ENCODE peak calls at places on chromosomes 4 and X, in four cellular contexts. K is cardiac muscle cell, G is mesothelial cell of epicardium, T is choroid plexus epithelial cell. B is an unnamed sample.

GRCh38 chrX:49712577-49712976 is 16.8 kb upstream of the PAGE1 start:
- DNase-seq in K (no peak), G (no peak), T (no peak), B (no peak)

GRCh38 chr4:83889802-83890201 is 353.9 kb downstream of the GPAT3 start:
- DNase-seq in K (peak; percentile 31), G (no peak), T (peak; percentile 62), B (peak; percentile 40)

GRCh38 chr4:39043058-39043696 is 11.0 kb upstream of the TMEM156 start:
- DNase-seq in K (peak; percentile 43), G (no peak), T (peak; percentile 75), B (peak; percentile 49)

GRCh38 chr4:124181045-124181444 is 531.5 kb downstream of the ANKRD50 start:
- DNase-seq in K (no peak), G (no peak), T (no peak), B (no peak)

GRCh38 chr4:183185018-183185417 is 86.0 kb downstream of the WWC2 start:
- DNase-seq in K (no peak), G (no peak), T (peak; percentile 44), B (no peak)

GRCh38 chr4:102586644-102587021 is 85.5 kb downstream of the NFKB1 start:
- DNase-seq in K (no peak), G (no peak), T (no peak), B (no peak)

GRCh38 chr4:112127736-112128322 is 17.4 kb upstream of the FAM241A start:
- DNase-seq in K (peak; percentile 33), G (no peak), T (peak; percentile 71), B (peak; percentile 55)

GRCh38 chr4:139470295-139470694 is 16.4 kb downstream of the RAB33B start:
- DNase-seq in K (no peak), G (no peak), T (no peak), B (no peak)

GRCh38 chr4:87838207-87838606 is 5.4 kb downstream of the MEPE start:
- DNase-seq in K (no peak), G (no peak), T (peak; percentile 42), B (peak; percentile 31)

GRCh38 chr4:83358410-83358809 is 23.8 kb upstream of the HPSE start:
- DNase-seq in K (peak; percentile 83), G (no peak), T (peak; percentile 89), B (peak; percentile 42)

GRCh38 chr4:107279729-107280128 is 243.6 kb upstream of the DKK2 start:
- DNase-seq in K (peak; percentile 46), G (no peak), T (peak; percentile 61), B (peak; percentile 19)

GRCh38 chrX:138756234-138756633 is 44.7 kb upstream of the FGF13 start:
- DNase-seq in K (peak; percentile 6), G (peak; percentile 42), T (peak; percentile 1), B (peak; percentile 2)

GRCh38 chr4:142271832-142272231 is 574.3 kb downstream of the INPP4B start:
- DNase-seq in K (no peak), G (no peak), T (no peak), B (no peak)

GRCh38 chr4:3267576-3268394 is 18.8 kb downstream of the MSANTD1 start:
- DNase-seq in K (no peak), G (no peak), T (no peak), B (no peak)

GRCh38 chr4:139763205-139763604 is 97.6 kb downstream of the MGST2 start:
- DNase-seq in K (no peak), G (no peak), T (no peak), B (no peak)

GRCh38 chr4:1216869-1217294 is 32.0 kb downstream of the CTBP1 start:
- DNase-seq in K (no peak), G (no peak), T (no peak), B (no peak)

GRCh38 chr4:112552668-112553067 is 36.7 kb upstream of the NEUROG2 start:
- DNase-seq in K (peak; percentile 20), G (no peak), T (peak; percentile 58), B (peak; percentile 37)

GRCh38 chr4:40924096-40924792 is 174.5 kb downstream of the NSUN7 start:
- DNase-seq in K (peak; percentile 64), G (peak; percentile 79), T (peak; percentile 73), B (peak; percentile 57)

GRCh38 chr4:187811586-187811985 is 184.0 kb upstream of the ZFP42 start:
- DNase-seq in K (no peak), G (no peak), T (no peak), B (no peak)

GRCh38 chrX:145213504-145213903 is 33.8 kb upstream of the SPANXN1 start:
- DNase-seq in K (no peak), G (no peak), T (peak; percentile 0), B (peak; percentile 2)

GRCh38 chr4:77819409-77819835 is 254 bp upstream of the CNOT6L start:
- DNase-seq in K (peak; percentile 27), G (peak; percentile 76), T (peak; percentile 17), B (no peak)

GRCh38 chr4:127686656-127687055 is 43.5 kb upstream of the SLC25A31 start:
- DNase-seq in K (peak; percentile 2), G (no peak), T (peak; percentile 47), B (peak; percentile 14)

GRCh38 chrX:85004255-85004654 is 578 bp downstream of the APOOL start:
- DNase-seq in K (peak; percentile 1), G (no peak), T (peak; percentile 15), B (peak; percentile 2)

GRCh38 chrX:69627744-69628143 is 11.8 kb downstream of the EDA start:
- DNase-seq in K (no peak), G (no peak), T (no peak), B (no peak)

GRCh38 chr4:94676910-94677309 is 80.8 kb upstream of the BMPR1B start:
- DNase-seq in K (peak; percentile 29), G (no peak), T (peak; percentile 58), B (peak; percentile 61)

GRCh38 chr4:176883108-176883550 is 90.4 kb upstream of the VEGFC start:
- DNase-seq in K (peak; percentile 32), G (no peak), T (peak; percentile 33), B (peak; percentile 22)

GRCh38 chrX:108122748-108123147 is 31.2 kb downstream of the ATG4A start:
- DNase-seq in K (peak; percentile 20), G (no peak), T (peak; percentile 21), B (no peak)

GRCh38 chr4:13626492-13627184 is 887 bp downstream of the BOD1L1 start:
- DNase-seq in K (no peak), G (no peak), T (peak; percentile 27), B (no peak)

GRCh38 chrX:54087661-54088060 is 43.4 kb upstream of the PHF8 start:
- DNase-seq in K (no peak), G (no peak), T (no peak), B (no peak)

GRCh38 chrX:129039176-129039575 is 484.1 kb downstream of the SMARCA1 start:
- DNase-seq in K (no peak), G (no peak), T (no peak), B (no peak)

GRCh38 chrX:40201486-40201885 is 103.7 kb upstream of the BCOR start:
- DNase-seq in K (no peak), G (no peak), T (no peak), B (no peak)

GRCh38 chr4:38920186-38920585 is 52.6 kb downstream of the FAM114A1 start:
- DNase-seq in K (no peak), G (no peak), T (peak; percentile 30), B (no peak)

GRCh38 chrX:45621356-45622041 is 420.8 kb upstream of the DIPK2B start:
- DNase-seq in K (peak; percentile 38), G (no peak), T (peak; percentile 75), B (peak; percentile 22)

GRCh38 chr4:153198739-153199138 is 5.5 kb upstream of the TRIM2 start:
- DNase-seq in K (no peak), G (no peak), T (no peak), B (no peak)

GRCh38 chr4:182808673-182809416 is 108.3 kb downstream of the DCTD start:
- DNase-seq in K (no peak), G (no peak), T (peak; percentile 14), B (peak; percentile 49)

GRCh38 chr4:106929248-106929647 is 106.9 kb downstream of the DKK2 start:
- DNase-seq in K (no peak), G (no peak), T (no peak), B (no peak)

GRCh38 chr4:126564283-126564854 is 1068.4 kb upstream of the INTU start:
- DNase-seq in K (no peak), G (no peak), T (no peak), B (no peak)

GRCh38 chr4:156786713-156787112 is 184.9 kb downstream of the PDGFC start:
- DNase-seq in K (no peak), G (no peak), T (no peak), B (no peak)

GRCh38 chr4:82216231-82216630 is 157.6 kb downstream of the HNRNPD start:
- DNase-seq in K (no peak), G (no peak), T (no peak), B (no peak)

GRCh38 chr4:82215800-82216199 is 158.0 kb downstream of the HNRNPD start:
- DNase-seq in K (no peak), G (no peak), T (no peak), B (no peak)

GRCh38 chr4:82219346-82219745 is 154.4 kb downstream of the HNRNPD start:
- DNase-seq in K (no peak), G (no peak), T (no peak), B (no peak)

GRCh38 chr4:82213485-82214162 is 160.2 kb downstream of the HNRNPD start:
- DNase-seq in K (no peak), G (no peak), T (no peak), B (no peak)

GRCh38 chr4:82217986-82218715 is 155.6 kb downstream of the HNRNPD start:
- DNase-seq in K (peak; percentile 8), G (no peak), T (peak; percentile 14), B (no peak)
- TF ChIP-seq CTCF in K (peak; percentile 48), G (no peak), T (peak; percentile 55), B (peak; percentile 66)

DNA sequence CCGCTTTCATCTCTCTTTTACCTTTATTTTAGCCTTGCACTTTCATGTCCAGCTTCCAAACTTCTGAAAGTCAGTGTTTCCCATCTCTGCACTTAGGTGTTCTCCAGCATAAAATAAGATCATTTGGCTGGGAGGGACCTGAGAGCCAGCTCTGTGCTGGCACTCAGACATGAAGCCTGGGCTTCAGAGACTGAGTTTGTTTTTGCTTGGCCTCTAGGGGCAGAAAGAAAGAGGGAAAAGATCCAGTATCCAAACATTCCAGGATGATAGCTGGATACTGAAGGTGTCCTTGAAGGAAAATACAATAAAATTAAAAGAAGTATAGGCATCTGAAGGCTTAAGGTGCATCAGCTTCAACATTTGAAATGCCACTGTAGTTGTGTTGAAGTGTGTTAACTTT is 202.4 kb upstream of the ZIC3 start:
- DNase-seq in K (no peak), G (no peak), T (no peak), B (no peak)
- TF ChIP-seq CTCF in K (no peak), G (no peak), T (no peak), B (no peak)

DNA sequence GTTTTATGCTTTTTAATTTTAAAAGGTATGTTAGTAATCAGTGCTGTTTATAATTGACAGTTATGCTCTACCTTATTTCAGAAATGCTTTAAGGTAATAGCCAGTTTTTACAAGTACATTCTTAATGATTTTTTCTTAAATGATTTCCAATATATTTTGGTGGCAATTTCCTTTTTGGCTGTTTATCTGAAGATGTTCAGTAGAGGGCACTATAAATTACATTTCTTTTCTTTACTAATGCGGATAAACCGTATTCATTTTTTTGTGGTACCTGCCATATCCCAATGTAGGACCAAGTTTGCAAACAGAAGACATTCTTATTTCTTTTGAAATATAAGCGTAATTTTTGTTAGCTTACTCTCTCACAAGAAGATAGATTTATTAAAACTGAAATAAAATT is 65.4 kb downstream of the CCKAR start:
- DNase-seq in K (no peak), G (no peak), T (peak; percentile 17), B (no peak)
- TF ChIP-seq CTCF in K (peak; percentile 31), G (no peak), T (peak; percentile 31), B (no peak)

DNA sequence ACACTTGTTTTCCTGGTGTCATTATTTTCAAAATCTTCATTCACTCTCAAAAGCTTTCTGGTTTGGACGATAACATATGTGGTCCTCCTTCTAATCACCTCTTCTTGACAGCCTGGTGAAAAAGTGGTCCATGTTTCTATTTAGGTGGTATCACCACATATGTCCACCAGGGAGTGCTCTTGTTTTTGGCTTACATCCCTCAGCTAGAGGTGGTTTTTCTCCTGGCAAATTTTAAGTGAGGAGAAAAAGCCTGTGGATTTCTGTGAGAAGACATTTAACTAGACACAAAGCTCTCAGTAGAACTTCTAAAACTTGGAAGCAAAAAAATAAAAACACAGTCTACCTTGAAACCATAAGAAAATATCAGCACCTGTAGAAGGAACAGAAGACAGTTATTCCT is 58.0 kb upstream of the FRMPD4 start:
- DNase-seq in K (peak; percentile 63), G (no peak), T (peak; percentile 59), B (peak; percentile 31)
- TF ChIP-seq CTCF in K (peak; percentile 51), G (peak; percentile 73), T (peak; percentile 57), B (peak; percentile 47)

B was measured in brain microvascular endothelial cell.